ENCODE peak calls at places on chromosomes 7 and 10, in seven cellular contexts. One of them, this sample, is unnamed.

GRCh38 chr7:94127026-94127425 is 122.9 kb upstream of the BET1 start:
- DNase-seq in HuH-7: no peak
- DNase-seq in iPS DF 19.7: no peak
- DNase-seq in cardiac muscle cell: no peak
- DNase-seq in heart left ventricle: no peak
- DNase-seq in stimulated activated CD4-positive, alpha-beta T cell treated with anti-CD3 and anti-CD28 coated beads, Interleukin-1b, Interleukin-23, amount 100 ng/mL, for 4 hours: no peak
- DNase-seq in ELF-1: no peak
- DNase-seq in this sample: no peak

GRCh38 chr7:105677803-105678583 is 96.7 kb upstream of the EFCAB10 start:
- DNase-seq in HuH-7: no peak
- DNase-seq in iPS DF 19.7: no peak
- DNase-seq in cardiac muscle cell: no peak
- DNase-seq in heart left ventricle: no peak
- DNase-seq in stimulated activated CD4-positive, alpha-beta T cell treated with anti-CD3 and anti-CD28 coated beads, Interleukin-1b, Interleukin-23, amount 100 ng/mL, for 4 hours: no peak
- DNase-seq in ELF-1: no peak
- DNase-seq in this sample: no peak

GRCh38 chr7:136033413-136034031 is 56.4 kb upstream of the MTPN start:
- DNase-seq in HuH-7: no peak
- DNase-seq in iPS DF 19.7: no peak
- DNase-seq in cardiac muscle cell: peak
- DNase-seq in heart left ventricle: peak
- DNase-seq in stimulated activated CD4-positive, alpha-beta T cell treated with anti-CD3 and anti-CD28 coated beads, Interleukin-1b, Interleukin-23, amount 100 ng/mL, for 4 hours: no peak
- DNase-seq in ELF-1: peak
- DNase-seq in this sample: no peak

GRCh38 chr7:107327986-107328569 is 141.8 kb upstream of the GPR22 start:
- DNase-seq in HuH-7: no peak
- DNase-seq in iPS DF 19.7: no peak
- DNase-seq in cardiac muscle cell: no peak
- DNase-seq in heart left ventricle: no peak
- DNase-seq in stimulated activated CD4-positive, alpha-beta T cell treated with anti-CD3 and anti-CD28 coated beads, Interleukin-1b, Interleukin-23, amount 100 ng/mL, for 4 hours: no peak
- DNase-seq in ELF-1: no peak
- DNase-seq in this sample: no peak

GRCh38 chr10:81018898-81019890 is 481.5 kb downstream of the SH2D4B start:
- DNase-seq in HuH-7: peak
- DNase-seq in iPS DF 19.7: peak
- DNase-seq in cardiac muscle cell: peak
- DNase-seq in heart left ventricle: no peak
- DNase-seq in stimulated activated CD4-positive, alpha-beta T cell treated with anti-CD3 and anti-CD28 coated beads, Interleukin-1b, Interleukin-23, amount 100 ng/mL, for 4 hours: no peak
- DNase-seq in ELF-1: peak
- DNase-seq in this sample: peak

GRCh38 chr10:29908977-29909376 is 150.4 kb downstream of the JCAD start:
- DNase-seq in HuH-7: no peak
- DNase-seq in iPS DF 19.7: no peak
- DNase-seq in cardiac muscle cell: no peak
- DNase-seq in heart left ventricle: no peak
- DNase-seq in stimulated activated CD4-positive, alpha-beta T cell treated with anti-CD3 and anti-CD28 coated beads, Interleukin-1b, Interleukin-23, amount 100 ng/mL, for 4 hours: no peak
- DNase-seq in ELF-1: no peak
- DNase-seq in this sample: no peak

GRCh38 chr7:92766461-92767003 is 69.8 kb downstream of the CDK6 start:
- DNase-seq in HuH-7: no peak
- DNase-seq in iPS DF 19.7: no peak
- DNase-seq in cardiac muscle cell: peak
- DNase-seq in heart left ventricle: no peak
- DNase-seq in stimulated activated CD4-positive, alpha-beta T cell treated with anti-CD3 and anti-CD28 coated beads, Interleukin-1b, Interleukin-23, amount 100 ng/mL, for 4 hours: no peak
- DNase-seq in ELF-1: no peak
- DNase-seq in this sample: no peak

GRCh38 chr7:151271699-151272355 is 23.3 kb upstream of the SMARCD3 start:
- DNase-seq in HuH-7: peak
- DNase-seq in iPS DF 19.7: no peak
- DNase-seq in cardiac muscle cell: peak
- DNase-seq in heart left ventricle: no peak
- DNase-seq in stimulated activated CD4-positive, alpha-beta T cell treated with anti-CD3 and anti-CD28 coated beads, Interleukin-1b, Interleukin-23, amount 100 ng/mL, for 4 hours: no peak
- DNase-seq in ELF-1: no peak
- DNase-seq in this sample: no peak

GRCh38 chr10:44571701-44572100 is 186.8 kb upstream of the CXCL12 start:
- DNase-seq in HuH-7: no peak
- DNase-seq in iPS DF 19.7: no peak
- DNase-seq in cardiac muscle cell: peak
- DNase-seq in heart left ventricle: no peak
- DNase-seq in stimulated activated CD4-positive, alpha-beta T cell treated with anti-CD3 and anti-CD28 coated beads, Interleukin-1b, Interleukin-23, amount 100 ng/mL, for 4 hours: no peak
- DNase-seq in ELF-1: no peak
- DNase-seq in this sample: no peak

GRCh38 chr7:99290980-99291607 is 18.5 kb downstream of the MYH16 start:
- DNase-seq in HuH-7: no peak
- DNase-seq in iPS DF 19.7: no peak
- DNase-seq in cardiac muscle cell: peak
- DNase-seq in heart left ventricle: no peak
- DNase-seq in stimulated activated CD4-positive, alpha-beta T cell treated with anti-CD3 and anti-CD28 coated beads, Interleukin-1b, Interleukin-23, amount 100 ng/mL, for 4 hours: no peak
- DNase-seq in ELF-1: no peak
- DNase-seq in this sample: no peak

GRCh38 chr7:156949541-156950380 is at the start of gene NOM1:
- DNase-seq in HuH-7: peak
- DNase-seq in iPS DF 19.7: no peak
- DNase-seq in cardiac muscle cell: peak
- DNase-seq in heart left ventricle: peak
- DNase-seq in stimulated activated CD4-positive, alpha-beta T cell treated with anti-CD3 and anti-CD28 coated beads, Interleukin-1b, Interleukin-23, amount 100 ng/mL, for 4 hours: peak
- DNase-seq in ELF-1: peak
- DNase-seq in this sample: peak

GRCh38 chr7:85483205-85483604 is 296.3 kb upstream of the SEMA3D start:
- DNase-seq in HuH-7: no peak
- DNase-seq in iPS DF 19.7: no peak
- DNase-seq in cardiac muscle cell: peak
- DNase-seq in heart left ventricle: no peak
- DNase-seq in stimulated activated CD4-positive, alpha-beta T cell treated with anti-CD3 and anti-CD28 coated beads, Interleukin-1b, Interleukin-23, amount 100 ng/mL, for 4 hours: no peak
- DNase-seq in ELF-1: no peak
- DNase-seq in this sample: no peak

GRCh38 chr10:132926777-132927650 is 15.4 kb downstream of the CFAP46 start:
- DNase-seq in HuH-7: no peak
- DNase-seq in iPS DF 19.7: no peak
- DNase-seq in cardiac muscle cell: no peak
- DNase-seq in heart left ventricle: no peak
- DNase-seq in stimulated activated CD4-positive, alpha-beta T cell treated with anti-CD3 and anti-CD28 coated beads, Interleukin-1b, Interleukin-23, amount 100 ng/mL, for 4 hours: no peak
- DNase-seq in ELF-1: no peak
- DNase-seq in this sample: no peak

GRCh38 chr10:122350893-122351292 is 23.6 kb upstream of the PLEKHA1 start:
- DNase-seq in HuH-7: no peak
- DNase-seq in iPS DF 19.7: no peak
- DNase-seq in cardiac muscle cell: no peak
- DNase-seq in heart left ventricle: peak
- DNase-seq in stimulated activated CD4-positive, alpha-beta T cell treated with anti-CD3 and anti-CD28 coated beads, Interleukin-1b, Interleukin-23, amount 100 ng/mL, for 4 hours: no peak
- DNase-seq in ELF-1: no peak
- DNase-seq in this sample: no peak